ENCODE peak calls at places on chromosomes 2 and 18, in ten cellular contexts. I is NCI-H1092; H is activated T-cell treated with anti-CD3 and anti-CD28 coated beads, Interleukin-2, amount 50 U/mL, for 72 hours; X is SW480; G is neural progenitor cell; S is HS-5; N is activated gamma-delta T cell treated with Interleukin-2 at 50 U/mL for 16 hours; P is effector memory CD8-positive, alpha-beta T cell; K is smooth muscle cell of the brain vasculature; A is GM12864. M is an unnamed sample.

GRCh38 chr18:47680488-47680887 is 250.0 kb downstream of the SMAD2 start:
- DNase-seq in H (no peak), X (no peak), P (no peak), S (no peak), A (peak), G (no peak), I (no peak), N (no peak), K (no peak), M (no peak)

GRCh38 chr2:166351319-166351718 is 24.4 kb downstream of the SCN9A start:
- DNase-seq in K (no peak), S (no peak), X (no peak), H (no peak), I (no peak), G (no peak), A (no peak), P (no peak), N (no peak), M (no peak)

GRCh38 chr18:48592540-48592939 is 53.7 kb downstream of the CTIF start:
- DNase-seq in K (no peak), G (peak), A (no peak), X (no peak), N (no peak), I (no peak), P (no peak), S (no peak), H (no peak), M (no peak)

GRCh38 chr2:218781691-218782528 is at the start of gene CYP27A1:
- DNase-seq in P (no peak), A (no peak), I (peak), X (peak), N (no peak), S (no peak), G (peak), H (no peak), K (no peak), M (peak)

GRCh38 chr18:28494151-28494550 is 317.2 kb upstream of the CDH2 start:
- DNase-seq in A (no peak), H (no peak), G (no peak), S (no peak), I (no peak), K (no peak), P (no peak), X (no peak), N (no peak), M (no peak)

GRCh38 chr2:23537991-23538390 is 153.0 kb downstream of the KLHL29 start:
- DNase-seq in I (no peak), K (no peak), G (no peak), X (no peak), A (no peak), S (no peak), P (no peak), H (no peak), N (no peak), M (no peak)

GRCh38 chr18:60172030-60172429 is 200.5 kb downstream of the MC4R start:
- DNase-seq in S (no peak), I (no peak), N (no peak), P (no peak), A (no peak), X (no peak), K (no peak), H (no peak), G (no peak), M (no peak)

GRCh38 chr2:128442053-128442751 is 123.5 kb upstream of the HS6ST1 start:
- DNase-seq in P (no peak), I (no peak), A (no peak), K (no peak), G (no peak), S (no peak), N (no peak), H (no peak), X (no peak), M (no peak)

GRCh38 chr2:127607399-127607908 is 38.5 kb upstream of the GPR17 start:
- DNase-seq in P (no peak), N (no peak), I (no peak), S (no peak), A (no peak), G (no peak), X (no peak), H (no peak), K (no peak), M (no peak)

GRCh38 chr18:13558132-13558531 is 168.2 kb downstream of the FAM210A start:
- DNase-seq in K (no peak), A (no peak), H (no peak), S (no peak), G (peak), P (no peak), I (peak), X (peak), N (no peak), M (peak)

GRCh38 chr18:10463096-10463495 is 8.7 kb downstream of the APCDD1 start:
- DNase-seq in S (no peak), K (no peak), G (no peak), I (no peak), H (no peak), N (no peak), A (no peak), P (no peak), X (no peak), M (no peak)

GRCh38 chr2:86283461-86284030 is 53.9 kb downstream of the REEP1 start:
- DNase-seq in N (no peak), S (no peak), I (no peak), K (no peak), X (no peak), P (no peak), H (no peak), A (no peak), G (no peak), M (no peak)

GRCh38 chr2:106847366-106847765 is 38.6 kb downstream of the ST6GAL2 start:
- DNase-seq in N (no peak), H (no peak), S (no peak), A (no peak), K (no peak), I (no peak), P (no peak), G (peak), X (no peak), M (no peak)

GRCh38 chr2:96251721-96252292 is 14.0 kb downstream of the TMEM127 start:
- DNase-seq in P (no peak), I (no peak), N (no peak), K (peak), S (peak), X (peak), H (no peak), G (peak), A (no peak), M (peak)

GRCh38 chr18:59155140-59155539 is 15.5 kb downstream of the SEC11C start:
- DNase-seq in P (no peak), X (no peak), S (peak), I (no peak), N (no peak), K (no peak), H (no peak), G (no peak), A (no peak), M (no peak)

GRCh38 chr2:156189584-156189983 is 142.9 kb downstream of the NR4A2 start:
- DNase-seq in I (no peak), G (no peak), P (no peak), S (no peak), H (no peak), K (no peak), N (no peak), X (no peak), A (no peak), M (no peak)

GRCh38 chr2:189526936-189527654 is 53.5 kb downstream of the SLC40A1 start:
- DNase-seq in P (no peak), K (no peak), X (no peak), N (no peak), G (no peak), A (no peak), S (no peak), I (no peak), H (no peak), M (no peak)

GRCh38 chr18:9926977-9927376 is 13.2 kb downstream of the VAPA start:
- DNase-seq in H (no peak), P (no peak), K (no peak), A (no peak), I (no peak), X (no peak), G (no peak), N (no peak), S (no peak), M (no peak)

GRCh38 chr2:226002438-226002837 is 602.9 kb downstream of the NYAP2 start:
- DNase-seq in S (peak), X (peak), N (no peak), P (no peak), H (no peak), I (no peak), K (no peak), A (no peak), G (no peak), M (peak)

GRCh38 chr18:5720132-5720531 is 175.2 kb downstream of the TMEM200C start:
- DNase-seq in P (no peak), I (no peak), N (no peak), S (no peak), A (no peak), K (no peak), G (no peak), X (no peak), H (no peak), M (no peak)

GRCh38 chr2:59824314-59824713 is 729.1 kb downstream of the BCL11A start:
- DNase-seq in I (no peak), G (no peak), N (no peak), P (no peak), A (no peak), K (no peak), X (no peak), S (no peak), H (no peak), M (no peak)

GRCh38 chr2:26612522-26613240 is 28.5 kb downstream of the CIB4 start:
- DNase-seq in K (no peak), X (no peak), S (no peak), H (no peak), A (no peak), G (no peak), P (no peak), N (no peak), I (no peak), M (no peak)

GRCh38 chr2:150610670-150611279 is 123.3 kb upstream of the RND3 start:
- DNase-seq in N (no peak), S (no peak), A (no peak), H (no peak), K (no peak), I (no peak), X (peak), G (peak), P (no peak), M (peak)

GRCh38 chr18:52334896-52335295 is 5.1 kb upstream of the DCC start:
- DNase-seq in S (no peak), N (no peak), G (no peak), H (no peak), P (no peak), I (no peak), K (no peak), X (no peak), A (no peak), M (no peak)

GRCh38 chr18:80249217-80250093 is 2.1 kb upstream of the PARD6G start:
- DNase-seq in X (no peak), G (no peak), S (no peak), K (no peak), P (no peak), H (no peak), A (no peak), N (no peak), I (no peak), M (no peak)

GRCh38 chr2:67272195-67272594 is 124.9 kb upstream of the ETAA1 start:
- DNase-seq in P (no peak), N (no peak), K (no peak), A (no peak), H (no peak), X (no peak), I (no peak), G (no peak), S (no peak), M (no peak)

GRCh38 chr18:6210349-6211173 is 204.2 kb downstream of the L3MBTL4 start:
- DNase-seq in P (no peak), K (no peak), I (no peak), A (no peak), S (no peak), X (no peak), N (no peak), G (no peak), H (no peak), M (no peak)